ENCODE peak calls at places on chromosomes 13 and 19, in five cellular contexts. M, O, G, Q and L are unnamed samples.

GRCh38 chr13:61138857-61139256 is 276.8 kb downstream of the PCDH20 start:
- DNase-seq in O (no peak), G (no peak), Q (no peak), M (no peak), L (no peak)

GRCh38 chr19:29785955-29786589 is 25.7 kb upstream of the CCNE1 start:
- DNase-seq in M (no peak), O (peak), G (no peak), Q (peak), L (no peak)

GRCh38 chr19:29074579-29074978 is 138.4 kb downstream of the UQCRFS1 start:
- DNase-seq in M (no peak), Q (no peak), G (no peak), O (no peak), L (no peak)

GRCh38 chr19:14369399-14370168 is 11.7 kb upstream of the ADGRE5 start:
- DNase-seq in O (peak), M (no peak), G (no peak), Q (peak), L (no peak)

GRCh38 chr13:40980466-40980865 is 38.6 kb downstream of the ELF1 start:
- DNase-seq in G (no peak), M (no peak), O (no peak), Q (no peak), L (peak)

GRCh38 chr19:58213075-58213369 is 15.7 kb upstream of the ZNF544 start:
- DNase-seq in M (no peak), Q (no peak), G (no peak), O (no peak), L (no peak)

GRCh38 chr19:40502081-40502480 is 35.3 kb downstream of the SPTBN4 start:
- DNase-seq in M (no peak), G (no peak), Q (no peak), O (no peak), L (no peak)

GRCh38 chr19:12834976-12835757 is 788 bp upstream of the RTBDN start:
- DNase-seq in Q (peak), O (no peak), M (no peak), G (no peak), L (peak)

GRCh38 chr19:38649305-38650179 is 2.1 kb downstream of the ACTN4 start:
- DNase-seq in O (no peak), Q (no peak), G (no peak), M (no peak), L (no peak)

GRCh38 chr19:2695288-2695866 is 7.1 kb downstream of the GNG7 start:
- DNase-seq in O (no peak), G (peak), Q (no peak), M (no peak), L (no peak)

GRCh38 chr19:47414469-47414868 is 4.9 kb downstream of the MEIS3 start:
- DNase-seq in Q (no peak), M (no peak), O (no peak), G (no peak), L (no peak)

GRCh38 chr13:112879283-112879833 is 89.7 kb upstream of the MCF2L start:
- DNase-seq in G (no peak), Q (no peak), O (no peak), M (peak), L (no peak)

GRCh38 chr13:113119822-113120189 is 2.8 kb upstream of the F10 start:
- DNase-seq in M (no peak), Q (no peak), G (no peak), O (no peak), L (no peak)

GRCh38 chr19:6766357-6767080 is 716 bp downstream of the SH2D3A start:
- DNase-seq in O (no peak), M (no peak), G (no peak), Q (no peak), L (no peak)

GRCh38 chr19:8224394-8225145 is 15.4 kb downstream of the CERS4 start:
- DNase-seq in Q (no peak), M (no peak), G (no peak), O (no peak), L (no peak)

GRCh38 chr13:97367427-97367826 is 66.5 kb upstream of the RAP2A start:
- DNase-seq in O (no peak), Q (no peak), G (peak), M (no peak), L (no peak)

GRCh38 chr19:53942001-53942786 is 20.5 kb upstream of the CACNG8 start:
- DNase-seq in G (no peak), Q (peak), O (peak), M (no peak), L (no peak)

GRCh38 chr19:53868892-53869804 is 1.5 kb downstream of the MYADM start:
- DNase-seq in O (peak), M (peak), G (peak), Q (peak), L (peak)

GRCh38 chr19:50025794-50026549 is at the start of gene ZNF473:
- DNase-seq in G (peak), O (peak), M (peak), Q (peak), L (no peak)

GRCh38 chr19:52695996-52696395 is 38.8 kb downstream of the ZNF611 start:
- DNase-seq in O (no peak), M (no peak), G (no peak), Q (no peak), L (no peak)

GRCh38 chr13:21501709-21502108 is 42.6 kb upstream of the ZDHHC20 start:
- DNase-seq in G (no peak), O (no peak), Q (no peak), M (no peak), L (no peak)

GRCh38 chr19:47601180-47601904 is 7.6 kb upstream of the BICRA start:
- DNase-seq in O (no peak), M (no peak), G (no peak), Q (no peak), L (no peak)

GRCh38 chr13:42883771-42884170 is 102.4 kb downstream of the FAM216B start:
- DNase-seq in Q (no peak), M (no peak), O (no peak), G (no peak), L (no peak)

GRCh38 chr19:33409906-33410685 is 36.6 kb downstream of the CEBPG start:
- DNase-seq in O (no peak), M (no peak), G (no peak), Q (no peak), L (no peak)

GRCh38 chr19:49212302-49212701 is 54.7 kb downstream of the TRPM4 start:
- DNase-seq in G (no peak), Q (no peak), O (no peak), M (no peak), L (peak)

GRCh38 chr19:49581007-49581508 is at the start of gene PRRG2:
- DNase-seq in G (no peak), O (no peak), Q (no peak), M (no peak), L (no peak)

GRCh38 chr19:2540646-2541454 is 64.9 kb downstream of the GADD45B start:
- DNase-seq in O (no peak), Q (no peak), G (no peak), M (peak), L (no peak)

GRCh38 chr19:32061304-32061703 is 284.1 kb upstream of the ZNF507 start:
- DNase-seq in G (no peak), O (no peak), Q (no peak), M (no peak), L (no peak)

GRCh38 chr13:48116808-48117207 is 21.9 kb upstream of the MED4 start:
- DNase-seq in G (no peak), O (no peak), Q (no peak), M (no peak), L (no peak)

GRCh38 chr13:19172647-19173030 is 9.0 kb downstream of the TUBA3C start:
- DNase-seq in M (no peak), O (no peak), G (no peak), Q (no peak), L (no peak)

GRCh38 chr19:28656644-28657043 is 556.3 kb downstream of the UQCRFS1 start:
- DNase-seq in Q (no peak), G (no peak), O (no peak), M (no peak), L (no peak)

GRCh38 chr19:50843701-50844221 is 10.4 kb upstream of the KLK15 start:
- DNase-seq in O (no peak), Q (no peak), M (no peak), G (no peak), L (no peak)

GRCh38 chr13:43831088-43831487 is 44.3 kb upstream of the ENOX1 start:
- DNase-seq in M (no peak), Q (no peak), O (no peak), G (no peak), L (no peak)

GRCh38 chr13:26887594-26887993 is 127.0 kb upstream of the GPR12 start:
- DNase-seq in G (no peak), Q (no peak), O (no peak), M (no peak), L (no peak)

GRCh38 chr19:1199531-1199930 is 6.0 kb upstream of the STK11 start:
- DNase-seq in O (no peak), G (no peak), Q (no peak), M (no peak), L (no peak)

GRCh38 chr19:3115916-3116602 is 19.8 kb upstream of the GNA15 start:
- DNase-seq in G (no peak), O (no peak), Q (no peak), M (no peak), L (no peak)

GRCh38 chr19:47766670-47767069 is 11.8 kb upstream of the SELENOW start:
- DNase-seq in O (no peak), M (no peak), G (no peak), Q (no peak), L (no peak)

GRCh38 chr13:51697855-51698254 is 106.1 kb downstream of the DHRS12 start:
- DNase-seq in M (no peak), Q (no peak), O (no peak), G (no peak), L (no peak)

GRCh38 chr19:48933382-48933932 is at the start of gene DHDH:
- DNase-seq in G (no peak), O (peak), M (peak), Q (peak), L (peak)